ENCODE peak calls at places on chromosome 1, in seven cellular contexts. One of them, this sample, is unnamed.

GRCh38 chr1:16013220-16013907 is 4.5 kb downstream of the HSPB7 start:
- DNase-seq in ascending aorta: peak
- DNase-seq in activated CD4-positive, alpha-beta T cell treated with anti-CD3 and anti-CD28 coated beads, Interleukin-2, amount 50 U/mL, for 24 hours: peak
- DNase-seq in GM19239: no peak
- DNase-seq in BE2C: peak
- DNase-seq in iris pigment epithelial cell: peak
- DNase-seq in T-helper 1 cell: no peak
- DNase-seq in this sample: peak

GRCh38 chr1:210228158-210228557 is 4.4 kb upstream of the SERTAD4 start:
- DNase-seq in BE2C: no peak
- DNase-seq in T-helper 1 cell: no peak
- DNase-seq in ascending aorta: no peak
- DNase-seq in GM19239: no peak
- DNase-seq in iris pigment epithelial cell: no peak
- DNase-seq in activated CD4-positive, alpha-beta T cell treated with anti-CD3 and anti-CD28 coated beads, Interleukin-2, amount 50 U/mL, for 24 hours: no peak
- DNase-seq in this sample: no peak

GRCh38 chr1:31272369-31272768 is 24.2 kb downstream of the SNRNP40 start:
- DNase-seq in activated CD4-positive, alpha-beta T cell treated with anti-CD3 and anti-CD28 coated beads, Interleukin-2, amount 50 U/mL, for 24 hours: no peak
- DNase-seq in iris pigment epithelial cell: no peak
- DNase-seq in BE2C: no peak
- DNase-seq in ascending aorta: no peak
- DNase-seq in GM19239: no peak
- DNase-seq in T-helper 1 cell: no peak
- DNase-seq in this sample: no peak

GRCh38 chr1:106568161-106568560 is 488.3 kb upstream of the PRMT6 start:
- DNase-seq in activated CD4-positive, alpha-beta T cell treated with anti-CD3 and anti-CD28 coated beads, Interleukin-2, amount 50 U/mL, for 24 hours: no peak
- DNase-seq in ascending aorta: no peak
- DNase-seq in GM19239: no peak
- DNase-seq in BE2C: no peak
- DNase-seq in T-helper 1 cell: no peak
- DNase-seq in iris pigment epithelial cell: no peak
- DNase-seq in this sample: no peak

GRCh38 chr1:16164821-16165364 is 9.0 kb upstream of the EPHA2 start:
- DNase-seq in iris pigment epithelial cell: no peak
- DNase-seq in T-helper 1 cell: no peak
- DNase-seq in GM19239: no peak
- DNase-seq in activated CD4-positive, alpha-beta T cell treated with anti-CD3 and anti-CD28 coated beads, Interleukin-2, amount 50 U/mL, for 24 hours: no peak
- DNase-seq in ascending aorta: no peak
- DNase-seq in BE2C: no peak
- DNase-seq in this sample: no peak

GRCh38 chr1:233242827-233243483 is 52.6 kb downstream of the PCNX2 start:
- DNase-seq in BE2C: no peak
- DNase-seq in GM19239: no peak
- DNase-seq in activated CD4-positive, alpha-beta T cell treated with anti-CD3 and anti-CD28 coated beads, Interleukin-2, amount 50 U/mL, for 24 hours: no peak
- DNase-seq in T-helper 1 cell: no peak
- DNase-seq in iris pigment epithelial cell: no peak
- DNase-seq in ascending aorta: no peak
- DNase-seq in this sample: no peak

GRCh38 chr1:110035236-110035752 is 870 bp downstream of the STRIP1 start:
- DNase-seq in ascending aorta: no peak
- DNase-seq in BE2C: no peak
- DNase-seq in GM19239: no peak
- DNase-seq in T-helper 1 cell: no peak
- DNase-seq in activated CD4-positive, alpha-beta T cell treated with anti-CD3 and anti-CD28 coated beads, Interleukin-2, amount 50 U/mL, for 24 hours: no peak
- DNase-seq in iris pigment epithelial cell: peak
- DNase-seq in this sample: no peak

GRCh38 chr1:51032936-51033335 is 62.9 kb downstream of the CDKN2C start:
- DNase-seq in T-helper 1 cell: no peak
- DNase-seq in iris pigment epithelial cell: no peak
- DNase-seq in BE2C: no peak
- DNase-seq in GM19239: no peak
- DNase-seq in activated CD4-positive, alpha-beta T cell treated with anti-CD3 and anti-CD28 coated beads, Interleukin-2, amount 50 U/mL, for 24 hours: no peak
- DNase-seq in ascending aorta: no peak
- DNase-seq in this sample: no peak

GRCh38 chr1:3735683-3736070 is 16.6 kb upstream of the CCDC27 start:
- DNase-seq in BE2C: peak
- DNase-seq in GM19239: no peak
- DNase-seq in activated CD4-positive, alpha-beta T cell treated with anti-CD3 and anti-CD28 coated beads, Interleukin-2, amount 50 U/mL, for 24 hours: no peak
- DNase-seq in ascending aorta: no peak
- DNase-seq in T-helper 1 cell: no peak
- DNase-seq in iris pigment epithelial cell: no peak
- DNase-seq in this sample: no peak

GRCh38 chr1:243471026-243471685 is 215.3 kb downstream of the SDCCAG8 start:
- DNase-seq in iris pigment epithelial cell: no peak
- DNase-seq in GM19239: no peak
- DNase-seq in BE2C: no peak
- DNase-seq in T-helper 1 cell: no peak
- DNase-seq in activated CD4-positive, alpha-beta T cell treated with anti-CD3 and anti-CD28 coated beads, Interleukin-2, amount 50 U/mL, for 24 hours: no peak
- DNase-seq in ascending aorta: no peak
- DNase-seq in this sample: no peak

GRCh38 chr1:169874229-169874628 is 19.5 kb downstream of the SCYL3 start:
- DNase-seq in T-helper 1 cell: no peak
- DNase-seq in BE2C: no peak
- DNase-seq in activated CD4-positive, alpha-beta T cell treated with anti-CD3 and anti-CD28 coated beads, Interleukin-2, amount 50 U/mL, for 24 hours: no peak
- DNase-seq in iris pigment epithelial cell: peak
- DNase-seq in GM19239: no peak
- DNase-seq in ascending aorta: no peak
- DNase-seq in this sample: no peak

GRCh38 chr1:231691618-231692259 is 65.1 kb downstream of the DISC1 start:
- DNase-seq in activated CD4-positive, alpha-beta T cell treated with anti-CD3 and anti-CD28 coated beads, Interleukin-2, amount 50 U/mL, for 24 hours: no peak
- DNase-seq in GM19239: no peak
- DNase-seq in ascending aorta: no peak
- DNase-seq in iris pigment epithelial cell: peak
- DNase-seq in T-helper 1 cell: no peak
- DNase-seq in BE2C: peak
- DNase-seq in this sample: no peak

This sample was measured in progenitor cell of endocrine pancreas.